ENCODE peak calls at places on chromosomes 6 and 20, in eight cellular contexts. Y, K, B, H, X, D, O and F are unnamed samples.
A peak's percentile ranks its signal among the peaks of the same experiment; 100 is the strongest.

GRCh38 chr20:63572788-63573738 is 976 bp downstream of the HELZ2 start:
- DNase-seq in B (peak; percentile 65), D (peak; percentile 37), H (no peak), Y (no peak), K (no peak), O (no peak), X (no peak), F (no peak)

GRCh38 chr6:128422200-128422599 is 98.2 kb downstream of the PTPRK start:
- DNase-seq in O (no peak), X (no peak), H (no peak), B (peak; percentile 77), K (no peak), D (no peak), Y (no peak), F (no peak)

GRCh38 chr6:46217671-46218131 is 46.9 kb upstream of the ENPP5 start:
- DNase-seq in K (no peak), B (no peak), O (peak; percentile 29), X (no peak), Y (no peak), D (no peak), H (no peak), F (no peak)

GRCh38 chr6:64013061-64013410 is 377.4 kb downstream of the PHF3 start:
- DNase-seq in B (no peak), X (no peak), K (no peak), Y (no peak), O (no peak), D (no peak), H (no peak), F (no peak)

GRCh38 chr6:6405031-6405430 is 84.6 kb upstream of the F13A1 start:
- DNase-seq in H (no peak), Y (no peak), X (no peak), D (no peak), O (no peak), B (peak; percentile 18), K (no peak), F (peak; percentile 24)

GRCh38 chr20:944774-945410 is 28.8 kb upstream of the ANGPT4 start:
- DNase-seq in B (no peak), H (no peak), D (no peak), X (no peak), K (no peak), O (no peak), Y (no peak), F (peak; percentile 23)

GRCh38 chr6:7087066-7087465 is 20.7 kb upstream of the RREB1 start:
- DNase-seq in Y (no peak), O (no peak), D (peak; percentile 38), B (no peak), H (peak; percentile 25), K (no peak), X (peak; percentile 32), F (no peak)

GRCh38 chr20:23145281-23145700 is 59.2 kb upstream of the CD93 start:
- DNase-seq in B (no peak), D (peak; percentile 93), K (no peak), Y (no peak), X (peak; percentile 73), H (peak; percentile 80), O (peak; percentile 89), F (no peak)

GRCh38 chr6:142030115-142030619 is 102.6 kb upstream of the GJE1 start:
- DNase-seq in O (no peak), Y (no peak), H (peak; percentile 62), X (no peak), B (no peak), D (peak; percentile 53), K (no peak), F (no peak)

GRCh38 chr6:24838994-24839393 is 40.3 kb upstream of the ARMH2 start:
- DNase-seq in O (no peak), B (no peak), K (no peak), X (no peak), Y (no peak), H (no peak), D (no peak), F (no peak)

GRCh38 chr6:108635505-108636226 is 74.9 kb downstream of the FOXO3 start:
- DNase-seq in H (peak; percentile 18), B (no peak), D (no peak), Y (no peak), K (no peak), X (no peak), O (peak; percentile 54), F (no peak)